ENCODE peak calls at places on chromosomes 12 and 14, in four cellular contexts. F, N, X and Q are unnamed samples.

GRCh38 chr14:96065661-96066459 is 26.7 kb downstream of the C14orf132 start:
- DNase-seq in N (no peak), F (no peak), X (peak), Q (peak)

GRCh38 chr12:128069359-128069997 is 197.5 kb upstream of the TMEM132C start:
- DNase-seq in X (no peak), F (no peak), N (no peak), Q (no peak)

GRCh38 chr14:99604766-99605298 is 825 bp upstream of the CCDC85C start:
- DNase-seq in X (peak), F (no peak), N (no peak), Q (peak)

GRCh38 chr12:80815351-80815750 is 98.6 kb downstream of the MYF5 start:
- DNase-seq in X (no peak), N (no peak), F (no peak), Q (no peak)

GRCh38 chr14:54893151-54893760 is 9.4 kb downstream of the GCH1 start:
- DNase-seq in X (no peak), F (no peak), N (peak), Q (no peak)

GRCh38 chr14:103679351-103679750 is 35.9 kb downstream of the XRCC3 start:
- DNase-seq in N (peak), X (peak), F (peak), Q (peak)

GRCh38 chr14:77340389-77340788 is 19.6 kb downstream of the GSTZ1 start:
- DNase-seq in X (no peak), N (no peak), F (no peak), Q (no peak)

GRCh38 chr12:107379852-107380567 is 286.7 kb upstream of the CRY1 start:
- DNase-seq in X (no peak), F (no peak), N (no peak), Q (no peak)

GRCh38 chr14:23512156-23512555 is 39.4 kb downstream of the ZFHX2 start:
- DNase-seq in X (no peak), N (peak), F (no peak), Q (no peak)

GRCh38 chr12:54725233-54725843 is 77.2 kb upstream of the DCD start:
- DNase-seq in X (no peak), N (peak), F (no peak), Q (no peak)

GRCh38 chr12:81797100-81797499 is 38.0 kb upstream of the PPFIA2 start:
- DNase-seq in X (no peak), F (no peak), N (peak), Q (no peak)

GRCh38 chr12:12717586-12718381 is 616 bp downstream of the CDKN1B start:
- DNase-seq in X (peak), N (peak), F (peak), Q (peak)

GRCh38 chr12:109952160-109952858 is 43.9 kb downstream of the GIT2 start:
- DNase-seq in X (no peak), N (no peak), F (no peak), Q (no peak)

GRCh38 chr12:12467222-12467621 is 95.4 kb downstream of the DUSP16 start:
- DNase-seq in X (no peak), F (no peak), N (peak), Q (no peak)

GRCh38 chr12:67996347-67996746 is 7.1 kb downstream of the IFNG-AS1 start:
- DNase-seq in F (no peak), X (no peak), N (no peak), Q (no peak)